ENCODE peak calls at places on chromosomes 11 and 22, in five cellular contexts. N is lower leg skin, Q is ovary, M is osteoblast, H is heart right ventricle. J is an unnamed sample.

GRCh38 chr11:9489366-9489765 is 28.6 kb downstream of the ZNF143 start:
- DNase-seq in N (no peak), Q (no peak), M (peak), H (no peak), J (no peak)

GRCh38 chr22:34950480-34950879 is 115.5 kb upstream of the ISX start:
- DNase-seq in N (no peak), Q (no peak), M (no peak), H (no peak), J (no peak)

GRCh38 chr11:19577849-19578619 is 134.6 kb upstream of the NAV2 start:
- DNase-seq in N (no peak), Q (peak), M (peak), H (peak), J (no peak)

GRCh38 chr22:46308283-46308988 is 11.8 kb downstream of the GTSE1 start:
- DNase-seq in N (no peak), Q (no peak), M (no peak), H (no peak), J (no peak)

GRCh38 chr11:112734207-112734606 is 227.0 kb upstream of the NCAM1 start:
- DNase-seq in N (no peak), Q (no peak), M (no peak), H (no peak), J (no peak)

GRCh38 chr11:128610765-128611617 is 23.6 kb upstream of the ETS1 start:
- DNase-seq in N (no peak), Q (no peak), M (no peak), H (no peak), J (no peak)

GRCh38 chr11:96614101-96614500 is 224.3 kb downstream of the JRKL start:
- DNase-seq in N (no peak), Q (no peak), M (no peak), H (no peak), J (no peak)

GRCh38 chr11:78733031-78733430 is 158.4 kb upstream of the NARS2 start:
- DNase-seq in N (no peak), Q (no peak), M (no peak), H (no peak), J (no peak)

GRCh38 chr22:40432167-40432566 is 61.8 kb downstream of the SGSM3 start:
- DNase-seq in N (no peak), Q (no peak), M (peak), H (no peak), J (no peak)

GRCh38 chr11:12287374-12288211 is 89.8 kb upstream of the PARVA start:
- DNase-seq in N (peak), Q (peak), M (peak), H (peak), J (peak)

GRCh38 chr11:27995082-27995481 is 112.9 kb downstream of the KIF18A start:
- DNase-seq in N (no peak), Q (no peak), M (peak), H (no peak), J (no peak)

GRCh38 chr22:30874431-30875370 is 93.9 kb downstream of the MORC2 start:
- DNase-seq in N (no peak), Q (peak), M (peak), H (peak), J (no peak)

GRCh38 chr11:34068098-34068497 is 16.6 kb downstream of the CAPRIN1 start:
- DNase-seq in N (no peak), Q (no peak), M (no peak), H (no peak), J (no peak)

GRCh38 chr22:38504731-38505594 is 1.1 kb downstream of the DDX17 start:
- DNase-seq in N (no peak), Q (peak), M (peak), H (peak), J (no peak)

GRCh38 chr11:69518081-69518950 is 36.9 kb downstream of the LINC01488 start:
- DNase-seq in N (no peak), Q (no peak), M (peak), H (no peak), J (no peak)

GRCh38 chr11:45834298-45834756 is 12.9 kb upstream of the CRY2 start:
- DNase-seq in N (no peak), Q (no peak), M (no peak), H (no peak), J (no peak)

GRCh38 chr11:45644981-45645889 is 20.2 kb downstream of the CHST1 start:
- DNase-seq in N (no peak), Q (no peak), M (peak), H (no peak), J (no peak)

GRCh38 chr22:24523873-24524272 is 28.7 kb downstream of the UPB1 start:
- DNase-seq in N (no peak), Q (no peak), M (peak), H (no peak), J (no peak)

GRCh38 chr11:130909650-130910049 is 6.6 kb downstream of the SNX19 start:
- DNase-seq in N (no peak), Q (no peak), M (peak), H (no peak), J (no peak)

GRCh38 chr11:57214494-57214893 is 22.6 kb downstream of the APLNR start:
- DNase-seq in N (no peak), Q (no peak), M (no peak), H (no peak), J (no peak)

GRCh38 chr11:128501576-128502549 is 85.5 kb downstream of the ETS1 start:
- DNase-seq in N (no peak), Q (no peak), M (peak), H (no peak), J (no peak)

GRCh38 chr11:126354631-126355323 is 709 bp upstream of the ST3GAL4 start:
- DNase-seq in N (no peak), Q (peak), M (peak), H (no peak), J (peak)

GRCh38 chr11:118224512-118225180 is at the start of gene JAML:
- DNase-seq in N (no peak), Q (no peak), M (no peak), H (no peak), J (no peak)

GRCh38 chr11:102546923-102547471 is 16.4 kb upstream of the MMP7 start:
- DNase-seq in N (no peak), Q (no peak), M (no peak), H (no peak), J (no peak)

GRCh38 chr11:67484847-67485311 is 2.1 kb downstream of the AIP start:
- DNase-seq in N (no peak), Q (no peak), M (no peak), H (no peak), J (no peak)

GRCh38 chr11:112118176-112118575 is 31.5 kb downstream of the SDHD start:
- DNase-seq in N (no peak), Q (no peak), M (no peak), H (no peak), J (no peak)

GRCh38 chr22:38180841-38181452 is 683 bp downstream of the PLA2G6 start:
- DNase-seq in N (no peak), Q (no peak), M (no peak), H (no peak), J (peak)

GRCh38 chr22:36362819-36363377 is 24.9 kb downstream of the MYH9 start:
- DNase-seq in N (no peak), Q (no peak), M (peak), H (no peak), J (no peak)

GRCh38 chr22:26053737-26054316 is 115.4 kb upstream of the SEZ6L start:
- DNase-seq in N (no peak), Q (no peak), M (no peak), H (no peak), J (no peak)

GRCh38 chr11:40434941-40435340 is 1024.5 kb downstream of the LRRC4C start:
- DNase-seq in N (no peak), Q (no peak), M (no peak), H (no peak), J (no peak)

GRCh38 chr22:46286941-46287872 is 9.5 kb upstream of the GTSE1 start:
- DNase-seq in N (no peak), Q (no peak), M (peak), H (no peak), J (no peak)

GRCh38 chr11:1920128-1920908 is 815 bp downstream of the TNNT3 start:
- DNase-seq in N (no peak), Q (no peak), M (peak), H (no peak), J (no peak)

GRCh38 chr11:74710291-74710938 is 20.8 kb downstream of the CHRDL2 start:
- DNase-seq in N (no peak), Q (no peak), M (no peak), H (no peak), J (no peak)

GRCh38 chr11:17351171-17351509 is 460 bp upstream of the NCR3LG1 start:
- DNase-seq in N (no peak), Q (no peak), M (no peak), H (no peak), J (no peak)

GRCh38 chr22:24683671-24684070 is 80.7 kb downstream of the GGT1 start:
- DNase-seq in N (no peak), Q (no peak), M (peak), H (no peak), J (no peak)

GRCh38 chr11:128388182-128388815 is 199.1 kb downstream of the ETS1 start:
- DNase-seq in N (no peak), Q (no peak), M (no peak), H (no peak), J (no peak)

GRCh38 chr22:48299124-48299523 is 1528.5 kb downstream of the BRD1 start:
- DNase-seq in N (peak), Q (no peak), M (no peak), H (no peak), J (no peak)

DNA sequence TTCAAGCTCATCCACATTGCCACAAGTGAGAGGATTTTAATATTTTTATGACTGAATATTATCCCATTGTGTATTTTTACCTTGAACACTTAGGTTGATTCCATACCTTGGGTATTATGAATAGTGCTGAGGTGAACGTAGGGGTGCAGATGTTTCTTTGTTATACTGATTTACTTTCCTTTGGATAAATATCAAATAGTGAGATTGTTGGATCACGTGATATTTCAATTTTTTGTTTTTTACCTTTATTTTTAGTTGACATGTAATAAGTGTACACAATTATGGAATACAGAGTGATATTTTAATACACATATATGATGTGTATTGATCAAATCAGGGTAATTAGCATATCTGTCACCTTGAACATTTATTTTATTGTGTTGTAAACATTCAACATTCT is 8.1 kb downstream of the OR10W1 start:
- DNase-seq in N (no peak), Q (no peak), M (no peak), H (no peak), J (no peak)
- TF ChIP-seq CTCF in N (no peak), Q (no peak), M (no peak), H (no peak), J (no peak)

GRCh38 chr11:73114835-73115220 is 27.3 kb downstream of the FCHSD2 start:
- DNase-seq in N (no peak), Q (no peak), M (no peak), H (no peak), J (no peak)
- TF ChIP-seq CTCF in N (no peak), Q (no peak), M (no peak), H (no peak), J (no peak)

GRCh38 chr11:70541176-70541575 is 142.8 kb downstream of the CTTN start:
- DNase-seq in N (no peak), Q (no peak), M (peak), H (no peak), J (peak)
- TF ChIP-seq CTCF in N (no peak), Q (no peak), M (no peak), H (no peak), J (no peak)

GRCh38 chr11:66335531-66336233 is 552 bp downstream of the RIN1 start:
- DNase-seq in N (no peak), Q (peak), M (peak), H (no peak), J (peak)

GRCh38 chr11:66334605-66335442 is 1.4 kb downstream of the RIN1 start:
- DNase-seq in N (no peak), Q (peak), M (peak), H (no peak), J (peak)

GRCh38 chr11:66337103-66337899 is 1.1 kb upstream of the RIN1 start:
- DNase-seq in N (no peak), Q (peak), M (peak), H (no peak), J (peak)

GRCh38 chr11:66338276-66339162 is 2.3 kb upstream of the RIN1 start:
- DNase-seq in N (no peak), Q (peak), M (peak), H (no peak), J (peak)

DNA sequence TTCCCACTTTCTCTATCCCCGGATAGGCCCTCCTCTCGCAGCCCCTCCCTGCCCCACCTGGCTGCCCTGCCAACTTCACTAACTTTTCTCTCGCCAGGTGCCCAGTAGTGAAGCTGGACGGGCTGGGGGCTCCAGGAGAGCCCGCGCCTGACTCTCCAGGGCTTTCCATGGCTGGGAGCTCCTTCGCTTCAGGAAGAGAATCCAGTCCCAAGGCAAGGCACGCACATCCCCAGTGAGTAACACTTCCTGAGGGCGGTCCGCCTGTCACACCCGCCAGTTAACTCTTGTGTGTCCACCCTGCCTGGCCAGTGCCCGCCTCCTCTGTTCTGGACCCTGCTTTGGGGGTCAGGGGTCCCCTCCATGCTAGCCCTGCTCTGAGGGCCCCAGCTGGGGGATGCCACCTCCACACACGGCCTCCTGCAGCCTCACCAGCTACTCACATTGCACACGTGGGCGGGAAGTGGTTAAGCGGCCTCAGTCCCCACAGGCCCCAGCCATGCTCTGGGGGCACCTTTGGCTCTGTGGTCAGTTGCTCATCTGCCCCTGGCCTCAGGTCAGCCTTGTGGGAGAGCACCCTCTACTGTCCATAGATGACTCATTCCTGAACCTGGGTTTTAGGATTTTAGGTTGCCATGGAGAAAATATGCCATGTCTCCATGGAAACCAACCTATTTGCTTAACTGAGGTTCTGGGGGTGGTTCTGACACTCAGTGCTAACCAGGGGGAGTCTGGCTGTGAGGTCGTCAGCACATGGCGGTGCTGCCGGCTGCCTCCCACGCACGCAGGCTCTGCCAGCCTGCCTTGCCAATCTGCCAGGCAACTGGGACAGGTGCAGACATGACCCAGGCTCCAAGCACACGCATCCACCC is at the start of gene RIN1:
- DNase-seq in N (peak), Q (peak), M (peak), H (peak), J (peak)
- TF ChIP-seq CTCF in N (no peak), Q (no peak), M (peak), H (peak), J (peak)

GRCh38 chr22:17780741-17781318 is 6.6 kb upstream of the BID start:
- DNase-seq in N (no peak), Q (no peak), M (no peak), H (no peak), J (no peak)
- TF ChIP-seq CTCF in N (no peak), Q (no peak), M (no peak), H (no peak), J (no peak)

GRCh38 chr22:42901790-42902508 is 44.9 kb upstream of the ARFGAP3 start:
- DNase-seq in N (no peak), Q (no peak), M (no peak), H (peak), J (no peak)
- TF ChIP-seq CTCF in N (no peak), Q (no peak), M (peak), H (peak), J (peak)

DNA sequence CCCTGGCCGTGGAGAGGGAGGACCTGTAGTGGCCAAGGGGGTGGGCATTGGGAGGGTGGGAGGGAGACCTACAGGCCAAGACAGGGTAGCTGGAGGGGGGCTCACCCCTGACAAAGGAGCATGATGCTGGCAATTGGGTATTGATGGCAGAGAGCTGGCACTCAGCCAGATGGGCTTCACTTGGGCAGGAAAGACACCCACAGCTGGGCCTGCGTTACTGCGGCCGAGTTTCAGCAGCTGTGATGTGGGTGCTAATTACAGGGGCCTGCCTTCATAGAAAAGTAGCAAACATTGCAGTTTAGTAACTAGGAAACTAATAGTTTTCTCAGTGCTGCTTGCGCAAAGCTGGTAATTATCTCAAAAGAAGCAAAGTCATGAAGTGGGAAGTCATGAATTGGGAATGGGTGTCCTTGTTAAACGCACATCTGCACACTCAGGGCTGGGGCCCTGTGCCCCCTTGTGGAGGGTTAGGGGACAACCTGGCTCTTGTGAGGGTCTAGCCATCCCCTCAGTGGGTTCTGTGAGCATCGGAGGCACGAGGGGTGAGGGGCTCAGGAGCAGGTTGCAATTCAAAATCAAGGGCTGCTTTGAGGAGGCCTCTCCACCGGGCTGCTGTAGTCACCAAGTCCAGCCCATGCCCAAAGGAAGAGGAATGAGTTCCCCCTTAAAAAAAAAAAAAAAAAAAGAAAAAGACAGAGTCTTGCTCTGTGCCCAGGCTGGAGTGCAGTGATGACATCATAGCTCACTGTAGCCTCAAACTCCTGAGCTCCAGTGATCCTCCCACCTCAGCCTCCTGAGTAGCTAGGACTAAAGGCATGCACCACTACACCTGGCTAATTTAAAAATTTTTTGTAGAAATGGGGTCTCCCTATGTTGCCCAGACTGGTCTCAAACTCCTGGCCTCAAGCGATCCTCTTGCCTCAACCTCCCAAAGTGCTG is 24.4 kb upstream of the TXNRD2 start:
- DNase-seq in N (no peak), Q (no peak), M (peak), H (no peak), J (no peak)
- TF ChIP-seq CTCF in N (no peak), Q (no peak), M (peak), H (peak), J (peak)

GRCh38 chr11:518463-519202 is 11.6 kb upstream of the RNH1 start:
- DNase-seq in N (peak), Q (peak), M (peak), H (peak), J (no peak)
- TF ChIP-seq CTCF in N (peak), Q (peak), M (peak), H (peak), J (peak)

GRCh38 chr11:77529685-77530084 is 55.8 kb upstream of the PAK1 start:
- DNase-seq in N (no peak), Q (no peak), M (no peak), H (no peak), J (no peak)

GRCh38 chr11:77525455-77526091 is 51.7 kb upstream of the PAK1 start:
- DNase-seq in N (no peak), Q (no peak), M (no peak), H (no peak), J (no peak)

GRCh38 chr11:77530879-77531278 is 57.0 kb upstream of the PAK1 start:
- DNase-seq in N (no peak), Q (no peak), M (no peak), H (no peak), J (no peak)
- TF ChIP-seq CTCF in N (no peak), Q (no peak), M (no peak), H (no peak), J (peak)

J was measured in chondrocyte.